ENCODE peak calls at places on chromosome 5, in six cellular contexts. N, J, U, A, H and Y are unnamed samples.

GRCh38 chr5:168135897-168136296 is 155.5 kb upstream of the WWC1 start:
- DNase-seq in U (no peak), J (no peak), H (no peak), A (no peak), N (no peak), Y (no peak)

GRCh38 chr5:172243302-172243701 is 40.3 kb downstream of the UBTD2 start:
- DNase-seq in A (no peak), J (no peak), N (no peak), U (no peak), H (no peak), Y (no peak)

GRCh38 chr5:150122158-150122510 is 33.5 kb downstream of the PDGFRB start:
- DNase-seq in J (no peak), U (no peak), N (peak), H (no peak), A (peak), Y (no peak)

GRCh38 chr5:1437876-1438559 is 7.2 kb downstream of the SLC6A3 start:
- DNase-seq in J (no peak), N (no peak), U (no peak), A (no peak), H (no peak), Y (no peak)

GRCh38 chr5:73442152-73442860 is 6.3 kb downstream of the FOXD1 start:
- DNase-seq in U (no peak), N (no peak), H (no peak), J (no peak), A (no peak), Y (no peak)

GRCh38 chr5:68499952-68500351 is 284.4 kb downstream of the PIK3R1 start:
- DNase-seq in N (no peak), J (no peak), A (peak), H (no peak), U (no peak), Y (no peak)

GRCh38 chr5:429453-430188 is 13.4 kb upstream of the EXOC3 start:
- DNase-seq in J (no peak), U (no peak), H (no peak), N (no peak), A (peak), Y (no peak)

GRCh38 chr5:159915913-159916840 is at the start of gene ADRA1B:
- DNase-seq in J (peak), A (peak), H (no peak), U (no peak), N (peak), Y (peak)

GRCh38 chr5:118862596-118862995 is 125.8 kb downstream of the DTWD2 start:
- DNase-seq in H (no peak), U (no peak), J (no peak), N (no peak), A (peak), Y (no peak)

GRCh38 chr5:116881921-116882531 is 307.4 kb upstream of the SEMA6A start:
- DNase-seq in N (no peak), H (no peak), A (no peak), U (no peak), J (no peak), Y (no peak)

GRCh38 chr5:151351675-151352074 is 4.3 kb upstream of the SLC36A2 start:
- DNase-seq in H (no peak), N (no peak), U (no peak), A (no peak), J (no peak), Y (no peak)

GRCh38 chr5:128536229-128536860 is 1.7 kb downstream of the FBN2 start:
- DNase-seq in J (no peak), N (no peak), A (no peak), H (no peak), U (no peak), Y (no peak)

GRCh38 chr5:140349244-140349643 is 2.8 kb upstream of the HBEGF start:
- DNase-seq in J (peak), H (no peak), A (peak), U (no peak), N (no peak), Y (no peak)

GRCh38 chr5:127892467-127893207 is 189.4 kb downstream of the CCDC192 start:
- DNase-seq in H (no peak), A (peak), U (peak), N (no peak), J (peak), Y (no peak)

GRCh38 chr5:148875205-148875875 is 48.9 kb downstream of the ADRB2 start:
- DNase-seq in J (no peak), A (peak), H (no peak), U (no peak), N (no peak), Y (no peak)

GRCh38 chr5:114360816-114361723 is 800 bp upstream of the KCNN2 start:
- DNase-seq in U (no peak), N (peak), H (peak), J (peak), A (peak), Y (no peak)

GRCh38 chr5:37850128-37850865 is 10.5 kb upstream of the GDNF start:
- DNase-seq in N (no peak), J (no peak), U (no peak), A (no peak), H (no peak), Y (no peak)

GRCh38 chr5:21823588-21823987 is 1029.6 kb downstream of the CDH12 start:
- DNase-seq in J (no peak), H (no peak), A (no peak), U (no peak), N (no peak), Y (no peak)

GRCh38 chr5:140258873-140259272 is 44.0 kb downstream of the PFDN1 start:
- DNase-seq in A (no peak), U (no peak), H (no peak), J (no peak), N (no peak), Y (no peak)

GRCh38 chr5:34930527-34930844 is 1.1 kb downstream of the DNAJC21 start:
- DNase-seq in U (no peak), N (no peak), A (peak), H (no peak), J (peak), Y (no peak)